ENCODE peak calls at places on chromosomes 6 and 20, in four cellular contexts. C is endodermal cell; M is right lobe of liver; E is CD4-positive, alpha-beta memory T cell. O is an unnamed sample. For H3K4me1 and H3K27me3, the result is how much of the 10 kb centered on the place peaks cover.

GRCh38 chr6:116531675-116532570 is 13.6 kb downstream of the TRAPPC3L start:
- DNase-seq in C (peak), M (no peak), E (peak), O (no peak)

GRCh38 chr6:117555262-117555849 is 47.0 kb downstream of the GOPC start:
- DNase-seq in C (no peak), M (no peak), E (no peak), O (no peak)

GRCh38 chr6:116450185-116450710 is 10.9 kb upstream of the CALHM6 start:
- DNase-seq in C (no peak), M (no peak), E (no peak), O (no peak)

GRCh38 chr20:39775110-39775509 is 813.0 kb downstream of the DHX35 start:
- DNase-seq in C (no peak), M (peak), E (no peak), O (no peak)

GRCh38 chr6:90149280-90149679 is 147.4 kb downstream of the BACH2 start:
- DNase-seq in C (no peak), M (no peak), E (no peak), O (no peak)

GRCh38 chr6:77017537-77017936 is 445.8 kb downstream of the HTR1B start:
- DNase-seq in C (no peak), M (no peak), E (no peak), O (no peak)

GRCh38 chr6:100712997-100713396 is 168.1 kb downstream of the ASCC3 start:
- DNase-seq in C (no peak), M (no peak), E (no peak), O (no peak)

GRCh38 chr6:31485063-31485462 is 12.9 kb upstream of the MICB start:
- DNase-seq in C (no peak), M (no peak), E (no peak), O (no peak)

GRCh38 chr6:51049983-51050877 is 231.6 kb downstream of the TFAP2B start:
- DNase-seq in C (no peak), M (no peak), E (no peak), O (no peak)

GRCh38 chr20:62643521-62644043 is 1.3 kb downstream of the SLCO4A1 start:
- DNase-seq in C (no peak), M (no peak), E (no peak), O (no peak)

GRCh38 chr6:162637317-162637716 is 90.2 kb downstream of the PRKN start:
- DNase-seq in C (no peak), M (no peak), E (no peak), O (no peak)

GRCh38 chr6:12516070-12516469 is 200.5 kb upstream of the PHACTR1 start:
- DNase-seq in C (no peak), M (no peak), E (no peak), O (no peak)

GRCh38 chr6:55666811-55667210 is 87.8 kb upstream of the HMGCLL1 start:
- DNase-seq in C (no peak), M (no peak), E (no peak), O (no peak)

GRCh38 chr6:36392621-36393020 is 5.2 kb upstream of the ETV7 start:
- DNase-seq in C (peak), M (no peak), E (no peak), O (no peak)

GRCh38 chr20:833121-833449 is 430 bp upstream of the FAM110A start:
- DNase-seq in C (no peak), M (no peak), E (no peak), O (no peak)

GRCh38 chr20:46681032-46681854 is 8.0 kb downstream of the TP53RK start:
- DNase-seq in C (peak), M (peak), E (peak), O (no peak)

GRCh38 chr6:30970946-30971345 is 12.6 kb upstream of the MUC21 start:
- DNase-seq in C (no peak), M (no peak), E (no peak), O (no peak)

GRCh38 chr6:24831771-24832718 is 33.3 kb upstream of the ARMH2 start:
- DNase-seq in C (no peak), M (no peak), E (no peak), O (no peak)

GRCh38 chr20:53657289-53657678 is 63.6 kb upstream of the ZNF217 start:
- DNase-seq in C (no peak), M (no peak), E (no peak), O (no peak)

GRCh38 chr20:53656653-53657288 is 63.1 kb upstream of the ZNF217 start:
- DNase-seq in C (no peak), M (no peak), E (no peak), O (no peak)

GRCh38 chr20:53654932-53655674 is 61.5 kb upstream of the ZNF217 start:
- DNase-seq in C (no peak), M (no peak), E (no peak), O (no peak)

GRCh38 chr20:53657732-53658131 is 64.1 kb upstream of the ZNF217 start:
- DNase-seq in C (peak), M (no peak), E (no peak), O (no peak)

DNA sequence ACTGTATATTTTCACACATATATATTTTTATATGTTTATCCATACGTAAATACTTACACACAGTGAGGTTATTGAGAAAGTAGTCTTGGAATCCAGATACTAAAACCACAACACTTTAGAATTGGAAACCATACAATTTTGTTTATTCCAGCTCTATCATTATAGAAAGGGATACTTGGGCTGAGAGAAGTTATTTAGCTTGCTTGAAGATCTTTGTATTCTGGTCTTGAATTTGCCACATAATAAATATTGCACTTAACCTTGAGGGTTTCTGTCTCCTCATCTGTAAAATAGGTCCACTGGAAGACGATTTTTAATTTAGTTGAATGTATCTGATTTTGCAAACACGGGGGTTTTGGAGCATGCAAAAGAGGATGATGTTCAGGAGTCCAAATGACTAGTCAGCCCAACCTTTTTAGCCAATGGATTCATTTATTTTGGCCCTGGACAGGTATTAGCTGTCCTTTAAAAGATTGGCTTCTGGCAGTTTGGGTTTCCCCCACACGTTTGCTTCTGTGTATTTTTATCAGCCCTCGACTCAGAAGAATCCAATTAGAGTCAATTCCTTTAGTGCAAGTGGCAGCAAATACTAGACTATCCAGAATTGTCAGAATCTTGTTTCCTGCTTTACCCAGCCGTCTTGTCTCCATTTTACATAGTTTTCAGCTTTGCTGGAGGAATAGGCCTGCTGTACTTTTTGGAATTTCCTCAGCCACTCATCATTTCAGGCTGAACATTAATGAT is 62.4 kb upstream of the ZNF217 start:
- DNase-seq in C (no peak), M (no peak), E (no peak), O (no peak)
- H3K4me1 ChIP-seq in C (under half), M (under half), E (half or more), O (under half)

GRCh38 chr20:21357851-21358250 is 39.5 kb downstream of the NKX2-4 start:
- DNase-seq in C (no peak), M (no peak), E (no peak), O (no peak)
- H3K4me3 ChIP-seq in C (peak), M (no peak), E (no peak), O (no peak)

DNA sequence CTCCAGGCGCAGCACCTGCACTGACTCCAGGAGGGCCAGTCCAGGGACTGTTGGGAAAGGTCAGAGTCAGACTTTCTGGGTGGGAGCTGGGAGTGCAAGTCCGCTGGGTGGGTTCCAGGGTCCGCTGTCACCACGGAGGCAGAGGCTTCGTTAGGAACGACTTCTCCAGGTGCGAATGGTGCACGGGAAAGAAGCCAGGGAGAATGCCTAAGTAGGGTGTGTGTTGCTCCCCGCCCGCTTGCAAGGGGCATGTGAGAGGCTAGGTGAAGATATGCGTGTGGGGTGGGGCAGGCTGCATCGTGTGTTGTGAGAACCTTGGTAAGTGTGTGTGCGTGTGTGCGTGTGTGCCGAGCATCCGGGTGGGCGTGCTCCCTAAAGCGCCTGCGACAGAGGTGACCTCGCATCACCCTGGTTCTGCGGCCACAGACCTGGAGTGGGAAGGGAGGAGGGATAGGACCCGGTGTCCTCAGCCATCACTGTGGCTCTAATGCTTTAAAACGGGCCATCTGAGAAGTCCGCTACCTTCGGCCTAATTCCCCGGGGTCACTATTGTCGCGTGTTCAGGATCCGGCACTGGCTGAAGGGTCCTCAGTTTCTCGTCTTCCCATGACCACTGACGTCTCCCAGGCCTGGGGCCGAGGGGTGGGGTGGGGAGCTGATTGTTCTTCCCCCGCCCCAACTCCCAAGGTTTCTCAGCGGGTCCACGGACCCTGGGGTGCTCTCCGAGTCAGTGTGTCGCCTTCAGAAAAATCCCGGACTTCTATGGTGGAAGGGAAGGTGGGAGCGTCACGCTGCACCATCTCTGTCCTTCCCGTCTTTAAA is 6.1 kb downstream of the SLC32A1 start:
- DNase-seq in C (peak), M (no peak), E (no peak), O (no peak)
- H3K27me3 ChIP-seq in C (half or more), M (under half), E (half or more), O (half or more)

GRCh38 chr20:37986873-37987601 is 46.2 kb downstream of the TTI1 start:
- DNase-seq in C (no peak), M (peak), E (no peak), O (peak)
- H3K4me1 ChIP-seq in C (under half), M (under half), E (under half), O (half or more)

DNA sequence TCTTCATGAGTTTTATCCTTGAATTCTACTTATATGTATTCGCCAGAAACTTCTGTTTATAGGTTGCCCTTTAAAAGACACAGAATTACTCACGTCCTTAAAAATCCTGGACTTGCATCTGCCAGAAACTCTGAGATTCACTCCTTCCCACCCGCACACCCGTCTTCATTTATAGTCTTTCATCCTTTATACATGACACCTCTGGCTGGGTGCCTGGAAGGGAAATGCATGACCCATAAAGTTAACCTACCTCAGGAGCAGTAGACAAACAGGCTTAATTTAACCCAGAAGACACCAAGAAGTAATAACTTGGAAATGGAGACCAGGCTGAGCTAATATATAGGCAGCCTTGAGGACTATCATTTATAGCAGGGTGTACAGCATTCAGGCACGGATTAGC is 429.1 kb upstream of the NRSN1 start:
- DNase-seq in C (no peak), M (no peak), E (no peak), O (no peak)
- H3K4me3 ChIP-seq in C (no peak), M (no peak), E (no peak), O (no peak)

GRCh38 chr20:58606184-58606583 is 44.9 kb upstream of the STX16 start:
- DNase-seq in C (no peak), M (no peak), E (no peak), O (no peak)
- H3K27me3 ChIP-seq in C (under half), M (under half), E (under half), O (under half)

GRCh38 chr6:707576-708236 is 14.8 kb upstream of the EXOC2 start:
- DNase-seq in C (no peak), M (no peak), E (no peak), O (no peak)

GRCh38 chr6:711925-712324 is 19.0 kb upstream of the EXOC2 start:
- DNase-seq in C (no peak), M (no peak), E (no peak), O (no peak)

GRCh38 chr6:710601-711571 is 17.9 kb upstream of the EXOC2 start:
- DNase-seq in C (peak), M (peak), E (peak), O (peak)

GRCh38 chr6:708237-708598 is 15.3 kb upstream of the EXOC2 start:
- DNase-seq in C (no peak), M (no peak), E (no peak), O (no peak)

DNA sequence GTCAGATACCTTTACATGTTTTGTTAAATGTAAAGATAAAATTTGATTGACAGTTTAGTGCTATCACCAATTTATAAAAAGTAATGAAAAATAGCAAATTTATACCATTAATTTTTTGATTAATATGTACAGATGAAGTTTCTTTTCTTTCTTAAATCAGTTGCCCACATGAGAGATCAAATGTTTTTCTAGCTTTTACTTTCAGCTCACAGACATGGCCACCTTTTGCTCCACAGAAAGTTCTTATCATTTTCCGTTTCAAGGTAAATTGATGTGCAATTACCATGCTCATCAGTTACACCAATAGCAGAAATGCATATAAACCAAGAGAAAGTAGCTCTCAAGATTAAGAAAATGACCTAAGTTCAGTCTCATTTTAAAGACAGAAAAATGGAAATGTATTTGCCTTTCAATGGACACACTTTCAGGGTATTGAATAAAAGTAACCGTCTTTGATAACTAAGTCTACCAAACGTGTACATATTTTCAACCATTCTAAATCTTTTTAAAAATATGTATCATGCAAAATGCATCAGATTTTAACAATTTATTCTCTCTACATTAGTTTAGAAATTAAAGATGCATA is 16.6 kb upstream of the EXOC2 start:
- DNase-seq in C (no peak), M (no peak), E (no peak), O (no peak)
- H3K4me1 ChIP-seq in C (under half), M (under half), E (under half), O (under half)

GRCh38 chr6:7431594-7432390 is 42.2 kb downstream of the RIOK1 start:
- DNase-seq in C (peak), M (no peak), E (no peak), O (no peak)
- H3K4me3 ChIP-seq in C (no peak), M (no peak), E (no peak), O (no peak)

O was measured in upper lobe of right lung.